ENCODE peak calls at places on chromosomes 5 and 9, in six cellular contexts. Q, B, R, I, Z and F are unnamed samples. For H3K27me3, the result is how much of the 10 kb centered on the place peaks cover.

GRCh38 chr9:98171176-98171925 is 21.1 kb downstream of the CORO2A start:
- DNase-seq in Q (no peak), B (no peak), R (no peak), I (no peak), Z (no peak), F (no peak)

GRCh38 chr5:124810420-124810819 is 64.0 kb upstream of the ZNF608 start:
- DNase-seq in Q (no peak), B (no peak), R (no peak), I (no peak), Z (no peak), F (no peak)

GRCh38 chr5:58074717-58075116 is 385.2 kb downstream of the PLK2 start:
- DNase-seq in Q (no peak), B (no peak), R (no peak), I (no peak), Z (no peak), F (no peak)

GRCh38 chr5:169097374-169097831 is 203.5 kb downstream of the SLIT3 start:
- DNase-seq in Q (no peak), B (no peak), R (no peak), I (peak), Z (no peak), F (no peak)

GRCh38 chr5:173472164-173472563 is 143.9 kb upstream of the STC2 start:
- DNase-seq in Q (no peak), B (peak), R (peak), I (peak), Z (peak), F (no peak)

GRCh38 chr9:137873858-137874363 is 3.7 kb upstream of the CACNA1B start:
- DNase-seq in Q (no peak), B (no peak), R (no peak), I (no peak), Z (no peak), F (no peak)

GRCh38 chr9:16627967-16628366 is 242.5 kb downstream of the BNC2 start:
- DNase-seq in Q (no peak), B (peak), R (no peak), I (peak), Z (peak), F (no peak)

GRCh38 chr5:11904270-11904906 is at the start of gene CTNND2:
- DNase-seq in Q (no peak), B (no peak), R (peak), I (no peak), Z (peak), F (no peak)

GRCh38 chr9:127572961-127573727 is 38.9 kb upstream of the STXBP1 start:
- DNase-seq in Q (no peak), B (no peak), R (no peak), I (no peak), Z (no peak), F (no peak)

GRCh38 chr9:69083321-69083720 is 47.8 kb downstream of the FXN start:
- DNase-seq in Q (no peak), B (no peak), R (no peak), I (no peak), Z (no peak), F (no peak)

GRCh38 chr5:68770566-68770965 is 323.2 kb upstream of the SLC30A5 start:
- DNase-seq in Q (no peak), B (peak), R (no peak), I (no peak), Z (no peak), F (no peak)

GRCh38 chr9:84828101-84828500 is 158.6 kb downstream of the NTRK2 start:
- DNase-seq in Q (no peak), B (no peak), R (no peak), I (no peak), Z (no peak), F (no peak)

GRCh38 chr9:101354143-101354764 is 30.6 kb downstream of the BAAT start:
- DNase-seq in Q (no peak), B (no peak), R (no peak), I (no peak), Z (no peak), F (no peak)

GRCh38 chr9:116697341-116697740 is 10.2 kb downstream of the TRIM32 start:
- DNase-seq in Q (no peak), B (no peak), R (no peak), I (no peak), Z (no peak), F (no peak)

GRCh38 chr5:56908942-56909293 is 478 bp upstream of the SETD9 start:
- DNase-seq in Q (no peak), B (peak), R (no peak), I (peak), Z (peak), F (no peak)

GRCh38 chr5:92838253-92838652 is 742.8 kb downstream of the NR2F1-AS1 start:
- DNase-seq in Q (no peak), B (no peak), R (no peak), I (no peak), Z (no peak), F (no peak)

GRCh38 chr9:121362813-121363585 is 7.1 kb downstream of the STOM start:
- DNase-seq in Q (no peak), B (no peak), R (no peak), I (no peak), Z (no peak), F (no peak)

GRCh38 chr9:114693248-114693895 is 11.4 kb upstream of the TEX48 start:
- DNase-seq in Q (no peak), B (no peak), R (no peak), I (no peak), Z (no peak), F (no peak)

GRCh38 chr9:89720721-89721660 is 116.2 kb downstream of the GADD45G start:
- DNase-seq in Q (no peak), B (no peak), R (no peak), I (no peak), Z (no peak), F (no peak)

GRCh38 chr9:136201609-136202448 is 3.1 kb downstream of the LHX3 start:
- DNase-seq in Q (no peak), B (no peak), R (peak), I (no peak), Z (no peak), F (no peak)
- H3K27me3 ChIP-seq in Q (under half), B (half or more), R (under half), I (under half), Z (half or more), F (half or more)

GRCh38 chr9:86279839-86280238 is 2.5 kb downstream of the ISCA1 start:
- DNase-seq in Q (no peak), B (no peak), R (no peak), I (no peak), Z (no peak), F (no peak)

GRCh38 chr9:86277072-86277471 is 5.3 kb downstream of the ISCA1 start:
- DNase-seq in Q (no peak), B (no peak), R (no peak), I (no peak), Z (no peak), F (no peak)

GRCh38 chr9:86272221-86272620 is 10.1 kb downstream of the ISCA1 start:
- DNase-seq in Q (no peak), B (no peak), R (no peak), I (no peak), Z (no peak), F (no peak)

GRCh38 chr9:86274821-86275643 is 7.3 kb downstream of the ISCA1 start:
- DNase-seq in Q (no peak), B (no peak), R (no peak), I (no peak), Z (no peak), F (no peak)

DNA sequence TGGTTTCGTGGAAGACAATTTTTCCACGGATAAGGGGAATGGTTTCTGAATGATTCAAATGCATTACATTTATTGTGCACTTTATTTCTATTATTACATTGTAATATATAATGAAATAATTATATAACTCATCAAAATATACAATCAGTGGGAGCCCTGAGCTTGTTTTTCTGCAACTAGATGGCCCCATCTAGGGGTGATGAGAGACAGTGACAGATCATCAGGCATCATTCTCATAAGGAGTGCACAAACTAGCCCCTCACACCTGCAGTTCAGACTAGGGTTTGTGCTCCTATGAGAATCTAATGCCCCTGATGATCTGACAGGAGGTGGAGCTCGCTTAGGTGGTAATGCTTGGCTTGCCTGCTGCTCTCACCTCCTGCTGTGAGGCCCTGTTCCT is 6.4 kb downstream of the ISCA1 start:
- DNase-seq in Q (no peak), B (no peak), R (no peak), I (no peak), Z (no peak), F (no peak)
- TF ChIP-seq CTCF in Q (no peak), B (peak), R (no peak), I (no peak), Z (no peak), F (no peak)

DNA sequence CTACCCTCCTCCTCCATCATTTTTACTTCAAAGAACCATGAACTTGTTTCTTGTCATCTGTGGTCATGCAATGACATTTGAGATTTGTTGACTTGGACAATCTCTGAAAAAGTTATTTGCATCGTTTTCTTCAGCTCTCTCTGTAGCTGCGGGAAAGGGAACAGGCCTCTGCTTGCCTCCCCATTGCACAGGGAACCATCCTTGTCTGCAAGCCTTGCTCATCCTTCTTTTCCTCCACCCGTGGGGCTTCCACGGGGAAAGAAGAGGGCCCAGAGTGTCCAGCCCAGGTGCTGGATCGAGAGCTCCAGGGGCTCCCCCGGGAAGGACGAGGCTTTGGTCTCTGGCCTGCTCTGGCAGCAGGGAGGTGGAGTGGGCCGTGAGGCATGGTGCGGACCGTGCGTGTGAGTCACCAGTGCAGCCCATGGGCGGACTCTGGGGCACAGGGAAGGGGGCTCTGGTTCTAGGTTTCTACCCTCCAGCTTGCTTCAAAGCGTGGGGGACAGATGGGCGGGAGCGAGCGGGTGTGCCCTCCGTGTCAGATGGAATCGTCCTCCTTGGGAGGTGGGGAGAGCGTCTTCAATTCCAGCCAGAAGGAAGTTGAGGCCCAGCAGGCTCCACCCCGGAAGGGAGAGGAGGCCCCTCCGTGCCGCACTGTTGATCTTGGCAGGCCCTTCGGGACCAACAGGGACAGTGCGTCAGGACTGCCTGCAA is 6.0 kb upstream of the IRX4 start:
- DNase-seq in Q (no peak), B (no peak), R (no peak), I (no peak), Z (no peak), F (no peak)
- H3K27me3 ChIP-seq in Q (under half), B (under half), R (under half), I (under half), Z (under half), F (half or more)

GRCh38 chr9:76911971-76912370 is 6.1 kb upstream of the PRUNE2 start:
- DNase-seq in Q (no peak), B (no peak), R (no peak), I (no peak), Z (no peak), F (no peak)
- TF ChIP-seq CTCF in Q (no peak), B (no peak), R (no peak), I (no peak), Z (no peak), F (no peak)

GRCh38 chr9:79769476-79770275 is 197.9 kb downstream of the TLE4 start:
- DNase-seq in Q (no peak), B (no peak), R (no peak), I (no peak), Z (no peak), F (no peak)

GRCh38 chr9:79766091-79766490 is 194.3 kb downstream of the TLE4 start:
- DNase-seq in Q (no peak), B (no peak), R (no peak), I (no peak), Z (no peak), F (no peak)

GRCh38 chr9:79765466-79765865 is 193.7 kb downstream of the TLE4 start:
- DNase-seq in Q (no peak), B (no peak), R (no peak), I (no peak), Z (no peak), F (no peak)

GRCh38 chr9:79764377-79764776 is 192.6 kb downstream of the TLE4 start:
- DNase-seq in Q (no peak), B (no peak), R (peak), I (peak), Z (peak), F (no peak)

DNA sequence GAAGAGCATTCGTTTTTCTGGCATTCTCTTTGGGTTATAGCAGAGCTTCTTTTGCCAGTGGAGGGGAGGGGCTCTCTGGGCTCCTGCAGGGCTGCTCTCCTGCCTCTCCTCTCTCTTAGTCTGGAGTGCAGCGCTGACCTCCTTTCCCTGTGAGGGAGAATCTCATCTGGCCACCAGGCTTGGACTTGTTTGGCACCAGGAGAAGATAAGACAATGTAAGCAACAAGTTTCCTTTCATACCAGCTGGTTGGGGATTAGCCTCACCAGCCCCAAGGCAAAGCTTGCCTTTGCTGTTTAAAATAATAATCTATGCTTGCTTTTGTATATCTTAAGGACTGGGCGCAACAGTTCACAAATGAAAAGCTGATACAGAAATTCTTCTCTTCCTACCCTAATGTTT is 196.4 kb downstream of the TLE4 start:
- DNase-seq in Q (no peak), B (no peak), R (peak), I (no peak), Z (no peak), F (no peak)
- H3K27me3 ChIP-seq in Q (under half), B (under half), R (under half), I (under half), Z (under half), F (under half)

DNA sequence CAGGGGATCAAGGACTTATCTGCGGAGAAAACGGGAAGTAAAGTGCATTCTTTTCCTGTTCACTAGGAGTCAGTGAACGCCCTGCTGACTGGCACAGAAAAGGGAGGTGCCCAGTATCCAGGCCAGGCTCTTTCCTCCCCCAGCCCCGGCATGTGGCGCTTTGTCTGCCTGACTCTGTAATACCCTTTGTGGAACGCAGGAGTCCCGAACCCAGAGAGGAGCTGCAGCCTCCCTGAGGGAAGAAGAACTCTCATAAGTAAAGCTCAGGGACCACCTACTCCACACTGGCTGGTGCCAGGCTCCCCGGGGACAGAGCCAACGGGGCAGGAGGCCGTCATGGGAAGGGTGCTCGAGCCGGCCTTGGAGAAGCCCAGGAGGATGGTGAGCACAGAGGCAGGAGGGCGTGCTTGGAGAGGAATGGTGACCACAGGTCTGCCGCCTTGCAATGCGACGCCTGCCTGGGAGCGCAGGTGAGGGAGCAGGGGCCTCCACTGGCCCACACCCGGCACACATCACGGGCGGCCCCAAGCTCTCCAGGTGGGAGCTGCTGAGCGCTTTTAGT is 31.5 kb downstream of the VAV2 start:
- DNase-seq in Q (no peak), B (peak), R (no peak), I (no peak), Z (peak), F (no peak)
- TF ChIP-seq CTCF in Q (no peak), B (no peak), R (no peak), I (no peak), Z (no peak), F (no peak)

DNA sequence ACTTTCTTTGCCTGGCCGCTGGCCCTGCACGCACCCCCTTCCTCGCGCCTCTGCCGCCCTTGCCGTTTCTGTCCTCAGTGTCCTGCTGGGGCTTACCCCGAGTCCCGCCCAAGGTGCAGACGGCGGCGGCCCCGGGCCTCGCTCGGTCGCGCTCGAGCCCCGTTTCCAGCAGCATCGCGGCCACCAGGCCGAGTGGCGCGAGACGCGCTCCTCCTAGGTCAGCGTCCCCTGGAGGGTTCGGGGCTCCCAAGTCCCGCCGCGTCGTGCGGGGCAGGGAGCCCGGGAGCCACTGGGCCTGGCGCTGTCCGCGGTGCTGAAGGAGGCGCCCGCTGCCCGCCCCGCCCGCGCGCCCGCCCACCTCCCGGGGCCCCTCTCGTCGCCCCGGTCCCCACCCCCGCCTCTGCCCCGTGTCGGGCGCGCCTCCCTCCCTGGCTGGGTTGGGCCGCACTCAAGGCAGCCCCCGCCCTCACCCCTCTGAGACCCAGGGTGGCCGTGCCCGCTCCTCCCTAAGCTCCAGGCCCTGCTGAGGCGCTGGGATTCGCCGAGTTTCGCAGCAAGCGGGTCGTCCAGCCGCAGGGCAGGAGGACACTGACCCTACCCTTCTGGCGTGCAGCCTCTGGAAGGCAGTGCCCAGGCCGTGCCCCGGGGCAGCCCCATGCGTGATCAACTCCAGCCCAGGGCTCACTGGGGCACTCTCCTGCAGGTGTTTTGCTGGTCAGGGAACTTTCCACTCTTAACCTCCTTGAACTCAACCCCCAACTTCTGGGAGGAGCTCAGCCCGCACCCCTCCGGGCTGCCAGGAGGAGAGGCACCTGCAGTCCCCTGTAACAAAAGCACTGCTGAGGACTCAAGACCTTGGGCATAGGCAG is at the start of gene LHX3:
- DNase-seq in Q (peak), B (no peak), R (peak), I (no peak), Z (no peak), F (peak)
- H3K27me3 ChIP-seq in Q (under half), B (half or more), R (under half), I (under half), Z (under half), F (under half)

GRCh38 chr5:137466888-137467287 is 32.2 kb downstream of the SPOCK1 start:
- DNase-seq in Q (no peak), B (no peak), R (no peak), I (peak), Z (no peak), F (no peak)

GRCh38 chr5:137465930-137466329 is 33.2 kb downstream of the SPOCK1 start:
- DNase-seq in Q (no peak), B (no peak), R (no peak), I (no peak), Z (no peak), F (no peak)

GRCh38 chr5:137462816-137463520 is 36.2 kb downstream of the SPOCK1 start:
- DNase-seq in Q (no peak), B (no peak), R (no peak), I (no peak), Z (no peak), F (no peak)

DNA sequence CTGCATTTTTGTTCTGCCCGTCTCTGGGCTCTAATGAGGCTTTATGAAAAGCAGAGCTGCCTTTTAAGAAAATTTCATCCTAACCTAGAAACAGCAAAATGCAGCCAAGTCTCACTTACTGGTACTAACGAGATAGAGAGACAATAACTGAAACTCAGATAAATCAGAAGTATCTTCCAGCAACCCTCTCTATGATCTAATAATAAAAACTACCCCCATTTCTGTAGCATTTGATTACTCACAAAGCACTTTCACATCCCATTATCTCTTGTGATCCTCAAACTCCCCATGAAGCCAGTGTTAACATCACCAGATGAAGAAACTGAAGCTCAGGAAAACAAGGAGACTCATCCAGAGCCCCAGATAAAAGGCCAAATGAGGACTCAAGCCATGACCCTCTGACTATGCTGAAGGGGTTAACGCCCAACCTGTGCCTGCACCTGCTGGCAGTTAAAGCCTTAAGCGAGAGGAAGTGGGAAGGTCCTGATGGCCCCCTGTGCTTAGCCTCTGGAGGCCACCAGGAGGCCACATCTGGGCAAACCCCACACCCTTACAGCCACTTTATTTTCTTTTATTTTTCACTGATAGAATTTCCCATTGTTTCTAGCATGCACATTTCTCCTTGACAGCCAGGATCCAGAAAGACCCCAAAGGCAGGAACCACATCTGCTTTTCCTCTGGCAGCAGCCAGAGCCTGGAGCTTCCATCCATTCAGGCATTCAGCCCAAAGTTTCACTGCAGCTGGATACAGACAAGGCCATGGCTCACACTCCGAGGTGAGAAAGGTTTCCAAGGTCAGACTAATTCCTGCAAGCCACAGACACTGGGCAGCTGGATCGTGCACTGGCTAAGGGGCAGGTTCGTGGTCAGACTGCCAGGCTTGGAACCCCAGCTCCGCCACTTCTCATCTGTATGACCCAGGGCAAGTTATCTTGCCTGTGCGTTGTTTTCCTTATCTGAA is 37.2 kb downstream of the SPOCK1 start:
- DNase-seq in Q (no peak), B (no peak), R (no peak), I (no peak), Z (no peak), F (no peak)
- TF ChIP-seq CTCF in Q (no peak), B (no peak), R (no peak), I (no peak), Z (no peak), F (no peak)